ENCODE peak calls at places on chromosome 22, in four cellular contexts. E, T, N and L are unnamed samples.

GRCh38 chr22:31036671-31037550 is 44.2 kb upstream of the SMTN start:
- DNase-seq in N (no peak), E (peak), T (no peak), L (peak)

GRCh38 chr22:19844423-19845368 is 10.0 kb downstream of the GNB1L start:
- DNase-seq in E (peak), N (peak), T (no peak), L (no peak)

GRCh38 chr22:25564979-25565677 is 653 bp downstream of the GRK3 start:
- DNase-seq in N (peak), E (peak), T (peak), L (no peak)

GRCh38 chr22:46364341-46365165 is 29.0 kb downstream of the TRMU start:
- DNase-seq in N (no peak), T (no peak), E (no peak), L (no peak)

GRCh38 chr22:49699476-49699875 is 128.2 kb downstream of the BRD1 start:
- DNase-seq in T (peak), N (no peak), E (no peak), L (no peak)

GRCh38 chr22:30191049-30191701 is 55.4 kb downstream of the LIF start:
- DNase-seq in N (no peak), T (no peak), E (no peak), L (no peak)

GRCh38 chr22:35628732-35629131 is 11.6 kb upstream of the MB start:
- DNase-seq in T (no peak), N (no peak), E (no peak), L (no peak)

GRCh38 chr22:33476716-33477115 is 418.5 kb upstream of the SYN3 start:
- DNase-seq in N (no peak), E (no peak), T (no peak), L (no peak)

GRCh38 chr22:19590696-19591095 is 66.5 kb upstream of the CLDN5 start:
- DNase-seq in T (peak), N (no peak), E (no peak), L (no peak)

GRCh38 chr22:22073769-22074561 is 91.4 kb upstream of the TOP3B start:
- DNase-seq in N (no peak), T (no peak), E (no peak), L (no peak)

GRCh38 chr22:47918936-47919505 is 1156.6 kb downstream of the TBC1D22A start:
- DNase-seq in E (no peak), T (peak), N (no peak), L (no peak)

GRCh38 chr22:35938226-35938625 is 90.4 kb downstream of the RBFOX2 start:
- DNase-seq in N (no peak), E (no peak), T (no peak), L (no peak)

GRCh38 chr22:29031236-29031982 is 30.2 kb downstream of the C22orf31 start:
- DNase-seq in E (peak), N (peak), T (no peak), L (peak)

GRCh38 chr22:50060441-50061140 is 2.5 kb upstream of the TTLL8 start:
- DNase-seq in N (no peak), E (no peak), T (no peak), L (no peak)